ENCODE peak calls at places on chromosomes 6 and 20, in nine cellular contexts. X is fibroblast of pulmonary artery; R is stimulated activated CD4-positive, alpha-beta T cell treated with anti-CD3 and anti-CD28 coated beads, Interleukin-15, amount 100 ng/mL, for 24 hours; L is CD8-positive, alpha-beta memory T cell; P is GM03348; Z is Ammon's horn; B is KG1; J is choroid plexus epithelial cell; H is NCI-H1417. D is an unnamed sample.

GRCh38 chr6:31058128-31058894 is 48.0 kb downstream of the MUC22 start:
- DNase-seq in X (peak; percentile 90), Z (peak; percentile 73), H (no peak), L (no peak), P (peak; percentile 82), R (no peak), B (no peak), J (peak; percentile 93), D (peak; percentile 98)

GRCh38 chr20:39849664-39850063 is 839.4 kb downstream of the MAFB start:
- DNase-seq in B (no peak), H (no peak), R (no peak), Z (peak; percentile 64), L (no peak), X (peak; percentile 90), J (peak; percentile 94), P (peak; percentile 93), D (peak; percentile 68)

GRCh38 chr20:17571967-17572638 is 2.2 kb downstream of the DSTN start:
- DNase-seq in Z (no peak), P (no peak), B (no peak), R (no peak), L (no peak), H (no peak), X (no peak), J (no peak), D (peak; percentile 28)

GRCh38 chr20:4305091-4305490 is 289.7 kb upstream of the RNF24 start:
- DNase-seq in Z (no peak), H (peak; percentile 21), X (no peak), L (no peak), J (no peak), B (no peak), R (no peak), P (no peak), D (no peak)

GRCh38 chr6:6795396-6795795 is 206.9 kb downstream of the LY86 start:
- DNase-seq in R (no peak), X (no peak), H (no peak), Z (no peak), J (no peak), B (no peak), P (no peak), L (no peak), D (no peak)

GRCh38 chr20:5020760-5021159 is 19.4 kb upstream of the SLC23A2 start:
- DNase-seq in P (no peak), H (no peak), R (no peak), B (no peak), Z (no peak), L (no peak), J (no peak), X (no peak), D (no peak)

GRCh38 chr6:79250107-79250514 is 15.6 kb upstream of the HMGN3 start:
- DNase-seq in J (no peak), P (no peak), L (no peak), R (no peak), B (no peak), Z (no peak), X (no peak), H (no peak), D (no peak)

GRCh38 chr6:138287144-138287955 is 69.1 kb upstream of the PBOV1 start:
- DNase-seq in P (no peak), B (no peak), H (peak; percentile 70), X (peak; percentile 18), R (peak; percentile 64), L (peak; percentile 33), J (peak; percentile 24), Z (no peak), D (peak; percentile 57)

GRCh38 chr6:18883851-18884250 is 496.7 kb downstream of the RNF144B start:
- DNase-seq in R (no peak), J (no peak), L (no peak), B (no peak), H (no peak), Z (peak; percentile 55), X (no peak), P (no peak), D (no peak)